ENCODE peak calls at places on chromosomes 11 and 22, in nine cellular contexts. One of them, this sample, is unnamed.
A peak's percentile ranks its signal among the peaks of the same experiment; 100 is the strongest.

GRCh38 chr22:24969588-24970301 is 17.2 kb downstream of the KIAA1671 start:
- DNase-seq in activated CD4-positive, alpha-beta T cell treated with anti-CD3 and anti-CD28 coated beads for 48 hours: no peak
- DNase-seq in GM12865: no peak
- DNase-seq in T1000: peak; percentile 7
- DNase-seq in stimulated activated CD4-positive, alpha-beta T cell treated with anti-CD3 and anti-CD28 coated beads, Interleukin-2, amount 100 ng/mL, for 24 hours: no peak
- DNase-seq in mesenchymal stem cell: peak; percentile 85
- DNase-seq in posterior cingulate gyrus: no peak
- DNase-seq in Daoy: peak; percentile 66
- DNase-seq in NAMALWA: no peak
- DNase-seq in this sample: peak; percentile 94

GRCh38 chr11:2572491-2573239 is 127.1 kb downstream of the KCNQ1OT1 start:
- DNase-seq in activated CD4-positive, alpha-beta T cell treated with anti-CD3 and anti-CD28 coated beads for 48 hours: no peak
- DNase-seq in GM12865: no peak
- DNase-seq in T1000: no peak
- DNase-seq in stimulated activated CD4-positive, alpha-beta T cell treated with anti-CD3 and anti-CD28 coated beads, Interleukin-2, amount 100 ng/mL, for 24 hours: no peak
- DNase-seq in mesenchymal stem cell: no peak
- DNase-seq in posterior cingulate gyrus: no peak
- DNase-seq in Daoy: no peak
- DNase-seq in NAMALWA: no peak
- DNase-seq in this sample: no peak

GRCh38 chr11:26949846-26950245 is 44.1 kb upstream of the FIBIN start:
- DNase-seq in activated CD4-positive, alpha-beta T cell treated with anti-CD3 and anti-CD28 coated beads for 48 hours: no peak
- DNase-seq in GM12865: no peak
- DNase-seq in T1000: no peak
- DNase-seq in stimulated activated CD4-positive, alpha-beta T cell treated with anti-CD3 and anti-CD28 coated beads, Interleukin-2, amount 100 ng/mL, for 24 hours: no peak
- DNase-seq in mesenchymal stem cell: peak; percentile 49
- DNase-seq in posterior cingulate gyrus: no peak
- DNase-seq in Daoy: no peak
- DNase-seq in NAMALWA: no peak
- DNase-seq in this sample: peak; percentile 34

GRCh38 chr22:42316988-42317387 is 46.5 kb upstream of the TCF20 start:
- DNase-seq in activated CD4-positive, alpha-beta T cell treated with anti-CD3 and anti-CD28 coated beads for 48 hours: peak; percentile 63
- DNase-seq in GM12865: peak; percentile 26
- DNase-seq in T1000: no peak
- DNase-seq in stimulated activated CD4-positive, alpha-beta T cell treated with anti-CD3 and anti-CD28 coated beads, Interleukin-2, amount 100 ng/mL, for 24 hours: peak; percentile 56
- DNase-seq in mesenchymal stem cell: no peak
- DNase-seq in posterior cingulate gyrus: peak; percentile 49
- DNase-seq in Daoy: peak; percentile 84
- DNase-seq in NAMALWA: peak; percentile 19
- DNase-seq in this sample: peak; percentile 7

GRCh38 chr22:38850941-38851849 is 7.4 kb upstream of the NPTXR start:
- DNase-seq in activated CD4-positive, alpha-beta T cell treated with anti-CD3 and anti-CD28 coated beads for 48 hours: no peak
- DNase-seq in GM12865: no peak
- DNase-seq in T1000: peak; percentile 56
- DNase-seq in stimulated activated CD4-positive, alpha-beta T cell treated with anti-CD3 and anti-CD28 coated beads, Interleukin-2, amount 100 ng/mL, for 24 hours: no peak
- DNase-seq in mesenchymal stem cell: peak; percentile 70
- DNase-seq in posterior cingulate gyrus: no peak
- DNase-seq in Daoy: peak; percentile 79
- DNase-seq in NAMALWA: no peak
- DNase-seq in this sample: peak; percentile 62

GRCh38 chr11:68014157-68014965 is 4.2 kb downstream of the ALDH3B1 start:
- DNase-seq in activated CD4-positive, alpha-beta T cell treated with anti-CD3 and anti-CD28 coated beads for 48 hours: no peak
- DNase-seq in GM12865: no peak
- DNase-seq in T1000: peak; percentile 85
- DNase-seq in stimulated activated CD4-positive, alpha-beta T cell treated with anti-CD3 and anti-CD28 coated beads, Interleukin-2, amount 100 ng/mL, for 24 hours: no peak
- DNase-seq in mesenchymal stem cell: peak; percentile 73
- DNase-seq in posterior cingulate gyrus: no peak
- DNase-seq in Daoy: peak; percentile 90
- DNase-seq in NAMALWA: no peak
- DNase-seq in this sample: peak; percentile 87

GRCh38 chr22:22721681-22722309 is 77.4 kb downstream of the GGTLC2 start:
- DNase-seq in activated CD4-positive, alpha-beta T cell treated with anti-CD3 and anti-CD28 coated beads for 48 hours: peak; percentile 78
- DNase-seq in GM12865: peak; percentile 52
- DNase-seq in T1000: no peak
- DNase-seq in stimulated activated CD4-positive, alpha-beta T cell treated with anti-CD3 and anti-CD28 coated beads, Interleukin-2, amount 100 ng/mL, for 24 hours: peak; percentile 69
- DNase-seq in mesenchymal stem cell: peak; percentile 9
- DNase-seq in posterior cingulate gyrus: no peak
- DNase-seq in Daoy: peak; percentile 76
- DNase-seq in NAMALWA: no peak
- DNase-seq in this sample: peak; percentile 43

GRCh38 chr22:17422736-17423343 is 53.6 kb downstream of the CECR2 start:
- DNase-seq in activated CD4-positive, alpha-beta T cell treated with anti-CD3 and anti-CD28 coated beads for 48 hours: no peak
- DNase-seq in GM12865: no peak
- DNase-seq in T1000: no peak
- DNase-seq in stimulated activated CD4-positive, alpha-beta T cell treated with anti-CD3 and anti-CD28 coated beads, Interleukin-2, amount 100 ng/mL, for 24 hours: no peak
- DNase-seq in mesenchymal stem cell: no peak
- DNase-seq in posterior cingulate gyrus: no peak
- DNase-seq in Daoy: no peak
- DNase-seq in NAMALWA: no peak
- DNase-seq in this sample: no peak

GRCh38 chr11:46315783-46316563 is 31.3 kb upstream of the DGKZ start:
- DNase-seq in activated CD4-positive, alpha-beta T cell treated with anti-CD3 and anti-CD28 coated beads for 48 hours: no peak
- DNase-seq in GM12865: no peak
- DNase-seq in T1000: no peak
- DNase-seq in stimulated activated CD4-positive, alpha-beta T cell treated with anti-CD3 and anti-CD28 coated beads, Interleukin-2, amount 100 ng/mL, for 24 hours: no peak
- DNase-seq in mesenchymal stem cell: no peak
- DNase-seq in posterior cingulate gyrus: no peak
- DNase-seq in Daoy: no peak
- DNase-seq in NAMALWA: no peak
- DNase-seq in this sample: no peak

GRCh38 chr11:130243816-130244215 is 70.9 kb downstream of the ZBTB44 start:
- DNase-seq in activated CD4-positive, alpha-beta T cell treated with anti-CD3 and anti-CD28 coated beads for 48 hours: no peak
- DNase-seq in GM12865: peak; percentile 49
- DNase-seq in T1000: no peak
- DNase-seq in stimulated activated CD4-positive, alpha-beta T cell treated with anti-CD3 and anti-CD28 coated beads, Interleukin-2, amount 100 ng/mL, for 24 hours: no peak
- DNase-seq in mesenchymal stem cell: peak; percentile 29
- DNase-seq in posterior cingulate gyrus: no peak
- DNase-seq in Daoy: no peak
- DNase-seq in NAMALWA: peak; percentile 21
- DNase-seq in this sample: peak; percentile 8

GRCh38 chr11:1727088-1727690 is 23.2 kb downstream of the IFITM10 start:
- DNase-seq in activated CD4-positive, alpha-beta T cell treated with anti-CD3 and anti-CD28 coated beads for 48 hours: no peak
- DNase-seq in GM12865: no peak
- DNase-seq in T1000: no peak
- DNase-seq in stimulated activated CD4-positive, alpha-beta T cell treated with anti-CD3 and anti-CD28 coated beads, Interleukin-2, amount 100 ng/mL, for 24 hours: no peak
- DNase-seq in mesenchymal stem cell: no peak
- DNase-seq in posterior cingulate gyrus: no peak
- DNase-seq in Daoy: peak; percentile 46
- DNase-seq in NAMALWA: no peak
- DNase-seq in this sample: peak; percentile 75

GRCh38 chr11:350723-351255 is 18.5 kb upstream of the B4GALNT4 start:
- DNase-seq in activated CD4-positive, alpha-beta T cell treated with anti-CD3 and anti-CD28 coated beads for 48 hours: no peak
- DNase-seq in GM12865: peak; percentile 78
- DNase-seq in T1000: no peak
- DNase-seq in stimulated activated CD4-positive, alpha-beta T cell treated with anti-CD3 and anti-CD28 coated beads, Interleukin-2, amount 100 ng/mL, for 24 hours: no peak
- DNase-seq in mesenchymal stem cell: no peak
- DNase-seq in posterior cingulate gyrus: no peak
- DNase-seq in Daoy: no peak
- DNase-seq in NAMALWA: no peak
- DNase-seq in this sample: peak; percentile 60

GRCh38 chr11:1113405-1114201 is 38.9 kb downstream of the MUC2 start:
- DNase-seq in activated CD4-positive, alpha-beta T cell treated with anti-CD3 and anti-CD28 coated beads for 48 hours: peak; percentile 13
- DNase-seq in GM12865: no peak
- DNase-seq in T1000: no peak
- DNase-seq in stimulated activated CD4-positive, alpha-beta T cell treated with anti-CD3 and anti-CD28 coated beads, Interleukin-2, amount 100 ng/mL, for 24 hours: no peak
- DNase-seq in mesenchymal stem cell: no peak
- DNase-seq in posterior cingulate gyrus: peak; percentile 8
- DNase-seq in Daoy: no peak
- DNase-seq in NAMALWA: no peak
- DNase-seq in this sample: no peak

GRCh38 chr11:122979103-122979814 is 2.4 kb downstream of the BSX start:
- DNase-seq in activated CD4-positive, alpha-beta T cell treated with anti-CD3 and anti-CD28 coated beads for 48 hours: no peak
- DNase-seq in GM12865: no peak
- DNase-seq in T1000: no peak
- DNase-seq in stimulated activated CD4-positive, alpha-beta T cell treated with anti-CD3 and anti-CD28 coated beads, Interleukin-2, amount 100 ng/mL, for 24 hours: no peak
- DNase-seq in mesenchymal stem cell: no peak
- DNase-seq in posterior cingulate gyrus: no peak
- DNase-seq in Daoy: no peak
- DNase-seq in NAMALWA: no peak
- DNase-seq in this sample: no peak

GRCh38 chr11:35905901-35906661 is 37.8 kb upstream of the LDLRAD3 start:
- DNase-seq in activated CD4-positive, alpha-beta T cell treated with anti-CD3 and anti-CD28 coated beads for 48 hours: no peak
- DNase-seq in GM12865: no peak
- DNase-seq in T1000: no peak
- DNase-seq in stimulated activated CD4-positive, alpha-beta T cell treated with anti-CD3 and anti-CD28 coated beads, Interleukin-2, amount 100 ng/mL, for 24 hours: no peak
- DNase-seq in mesenchymal stem cell: no peak
- DNase-seq in posterior cingulate gyrus: no peak
- DNase-seq in Daoy: no peak
- DNase-seq in NAMALWA: no peak
- DNase-seq in this sample: peak; percentile 11